ENCODE peak calls at places on chromosomes 6 and 20, in nine cellular contexts. D is left ventricle myocardium inferior; E is PC-9; N is CD8-positive, alpha-beta memory T cell; U is tibial nerve; T is upper lobe of right lung; L is CD4-positive, alpha-beta memory T cell; X is MM.1S; A is heart right ventricle. J is an unnamed sample. For H3K4me1, the result is how much of the 10 kb centered on the place peaks cover.

GRCh38 chr6:36113701-36114100 is 16.6 kb upstream of the MAPK13 start:
- DNase-seq in A (no peak), L (no peak), E (no peak), N (no peak), U (no peak), T (no peak), D (no peak), X (no peak), J (no peak)

GRCh38 chr20:3916347-3916746 is 27.2 kb downstream of the PANK2 start:
- DNase-seq in E (no peak), X (no peak), D (no peak), L (no peak), T (no peak), U (no peak), N (no peak), A (no peak), J (no peak)

GRCh38 chr20:53355790-53356189 is 237.8 kb downstream of the ZNF217 start:
- DNase-seq in D (no peak), X (no peak), L (no peak), T (no peak), U (no peak), A (no peak), E (no peak), N (no peak), J (no peak)

GRCh38 chr6:138637822-138638221 is 135.7 kb upstream of the CCDC28A start:
- DNase-seq in E (no peak), N (no peak), T (no peak), L (no peak), X (no peak), D (no peak), U (no peak), A (no peak), J (no peak)

GRCh38 chr20:47666304-47666703 is 119.0 kb downstream of the SULF2 start:
- DNase-seq in E (no peak), X (no peak), T (peak), D (no peak), A (no peak), U (no peak), N (no peak), L (no peak), J (no peak)

GRCh38 chr20:22977047-22977785 is 57.9 kb upstream of the SSTR4 start:
- DNase-seq in N (no peak), D (peak), E (no peak), A (no peak), L (no peak), X (no peak), U (peak), T (no peak), J (peak)

GRCh38 chr20:57716202-57716601 is 6.4 kb upstream of the PMEPA1 start:
- DNase-seq in A (no peak), D (no peak), E (no peak), L (no peak), U (no peak), N (no peak), X (no peak), T (no peak), J (no peak)

GRCh38 chr20:45293041-45294002 is 13.3 kb upstream of the RBPJL start:
- DNase-seq in U (peak), E (peak), N (peak), X (peak), T (peak), D (peak), A (peak), L (peak), J (peak)

GRCh38 chr6:151730496-151730870 is 77.0 kb upstream of the ESR1 start:
- DNase-seq in E (no peak), L (no peak), N (no peak), X (no peak), U (no peak), A (no peak), D (no peak), T (no peak), J (no peak)

GRCh38 chr6:105838156-105838555 is 248.0 kb upstream of the PRDM1 start:
- DNase-seq in D (no peak), L (no peak), A (no peak), E (no peak), U (no peak), T (no peak), N (no peak), X (no peak), J (no peak)

GRCh38 chr20:55415567-55416142 is 589.7 kb downstream of the CBLN4 start:
- DNase-seq in L (no peak), E (no peak), D (no peak), N (no peak), X (peak), U (no peak), T (no peak), A (no peak), J (no peak)

GRCh38 chr6:40932366-40932765 is 106.7 kb downstream of the UNC5CL start:
- DNase-seq in D (no peak), N (no peak), U (no peak), A (no peak), T (no peak), X (no peak), E (no peak), L (no peak), J (no peak)

GRCh38 chr20:31693402-31693801 is 29.3 kb downstream of the BCL2L1 start:
- DNase-seq in D (no peak), X (no peak), L (no peak), A (no peak), U (no peak), N (no peak), T (no peak), E (no peak), J (no peak)

GRCh38 chr6:57089687-57090457 is at the start of gene ZNF451:
- DNase-seq in D (peak), U (peak), A (peak), L (peak), N (peak), T (peak), X (peak), E (peak), J (peak)

GRCh38 chr20:45316150-45317080 is 8.3 kb upstream of the MATN4 start:
- DNase-seq in L (no peak), A (no peak), T (no peak), X (no peak), E (no peak), U (no peak), D (no peak), N (no peak), J (no peak)

GRCh38 chr6:158016571-158017383 is 35.1 kb downstream of the SYNJ2 start:
- DNase-seq in D (peak), T (peak), E (no peak), U (no peak), N (no peak), A (no peak), L (no peak), X (no peak), J (peak)
- H3K4me1 ChIP-seq in D (under half), T (under half), E (under half), U (under half), N (under half), A (half or more), L (under half), X (under half), J (under half)

GRCh38 chr6:167840160-167840525 is 13.4 kb downstream of the AFDN start:
- DNase-seq in A (no peak), T (no peak), E (no peak), L (no peak), D (no peak), X (no peak), N (no peak), U (no peak), J (no peak)

GRCh38 chr6:167840526-167841179 is 13.9 kb downstream of the AFDN start:
- DNase-seq in A (no peak), X (no peak), E (no peak), T (no peak), N (no peak), U (no peak), L (no peak), D (no peak), J (no peak)

GRCh38 chr6:167839755-167840154 is 13.0 kb downstream of the AFDN start:
- DNase-seq in T (no peak), D (no peak), X (no peak), L (no peak), E (no peak), N (no peak), U (no peak), A (no peak), J (no peak)

GRCh38 chr6:167838207-167838748 is 11.6 kb downstream of the AFDN start:
- DNase-seq in A (no peak), E (no peak), D (no peak), U (no peak), X (no peak), L (no peak), T (no peak), N (no peak), J (no peak)

GRCh38 chr6:167839343-167839742 is 12.6 kb downstream of the AFDN start:
- DNase-seq in T (no peak), A (no peak), U (no peak), N (no peak), L (no peak), E (no peak), X (no peak), D (no peak), J (no peak)
- H3K4me1 ChIP-seq in T (under half), A (under half), U (under half), N (under half), L (under half), E (under half), X (under half), D (half or more), J (under half)

DNA sequence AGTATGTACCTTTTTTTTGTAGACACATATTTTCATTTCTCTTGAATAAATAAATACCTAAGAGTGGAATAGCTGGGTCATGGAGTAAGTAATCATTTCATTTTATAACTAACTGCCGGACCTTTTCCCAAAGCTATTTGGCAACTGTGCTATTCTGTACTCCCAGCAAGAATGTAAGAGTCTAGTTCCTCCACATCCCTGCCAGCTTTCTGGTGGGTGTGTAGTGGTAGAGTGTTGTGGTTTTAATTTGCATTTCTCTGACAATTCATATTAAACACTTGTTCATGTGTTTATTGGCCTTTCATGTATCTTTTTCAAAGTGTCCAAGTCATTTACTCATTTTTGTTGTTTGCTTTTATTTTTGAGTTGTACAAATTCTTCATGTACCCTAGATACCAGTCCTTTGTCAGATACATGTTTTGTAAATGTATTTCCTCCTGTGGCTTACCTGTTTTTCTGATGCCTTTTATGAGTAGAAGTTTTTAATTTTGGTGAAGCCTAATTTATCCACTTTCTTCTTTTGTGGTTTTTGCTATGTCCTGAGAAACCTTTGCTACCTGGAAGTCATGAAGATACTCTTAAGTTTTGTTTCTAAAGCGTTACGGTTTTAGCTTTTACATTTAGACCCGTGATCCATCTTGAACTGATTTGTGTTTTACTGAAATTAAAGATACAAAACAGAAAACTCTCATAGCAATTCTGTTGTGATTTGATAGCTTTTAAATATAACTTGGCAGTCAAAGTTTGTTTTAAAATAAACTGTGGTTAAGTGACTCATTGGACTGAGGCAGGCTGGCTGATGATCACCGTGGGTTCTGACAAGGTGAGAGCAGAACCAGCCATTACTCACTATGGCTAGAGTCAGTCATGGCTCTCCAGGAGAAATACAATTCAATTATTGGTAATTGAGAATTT is 7.9 kb downstream of the MYLIP start:
- DNase-seq in X (no peak), A (no peak), L (peak), N (peak), E (peak), D (no peak), U (no peak), T (no peak), J (no peak)
- H3K4me1 ChIP-seq in X (under half), A (half or more), L (half or more), N (half or more), E (half or more), D (half or more), U (half or more), T (half or more), J (half or more)

DNA sequence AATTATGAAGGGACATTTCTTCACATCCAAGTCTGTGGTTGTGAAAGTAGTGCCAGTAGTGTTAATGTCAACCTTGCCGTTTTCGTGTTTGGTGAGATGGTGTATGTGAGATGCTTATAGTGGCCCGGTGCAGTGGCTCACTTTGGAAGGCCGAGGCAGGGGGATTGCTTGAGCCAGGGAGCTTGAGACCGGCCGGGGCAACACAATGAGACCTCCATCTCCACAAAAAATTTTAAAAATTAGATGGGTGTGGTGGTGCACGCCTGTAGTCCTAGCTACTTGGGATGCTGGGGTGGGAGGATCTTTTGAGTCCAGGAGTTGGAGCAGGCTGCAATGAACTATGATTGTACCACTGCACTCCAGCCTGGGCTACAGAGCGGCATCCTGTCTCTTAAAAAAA is 37.4 kb downstream of the PNLDC1 start:
- DNase-seq in A (no peak), E (no peak), U (no peak), X (no peak), L (no peak), N (no peak), D (no peak), T (no peak), J (no peak)
- H3K4me1 ChIP-seq in A (under half), E (under half), U (under half), X (under half), L (under half), N (under half), D (under half), T (under half), J (under half)

DNA sequence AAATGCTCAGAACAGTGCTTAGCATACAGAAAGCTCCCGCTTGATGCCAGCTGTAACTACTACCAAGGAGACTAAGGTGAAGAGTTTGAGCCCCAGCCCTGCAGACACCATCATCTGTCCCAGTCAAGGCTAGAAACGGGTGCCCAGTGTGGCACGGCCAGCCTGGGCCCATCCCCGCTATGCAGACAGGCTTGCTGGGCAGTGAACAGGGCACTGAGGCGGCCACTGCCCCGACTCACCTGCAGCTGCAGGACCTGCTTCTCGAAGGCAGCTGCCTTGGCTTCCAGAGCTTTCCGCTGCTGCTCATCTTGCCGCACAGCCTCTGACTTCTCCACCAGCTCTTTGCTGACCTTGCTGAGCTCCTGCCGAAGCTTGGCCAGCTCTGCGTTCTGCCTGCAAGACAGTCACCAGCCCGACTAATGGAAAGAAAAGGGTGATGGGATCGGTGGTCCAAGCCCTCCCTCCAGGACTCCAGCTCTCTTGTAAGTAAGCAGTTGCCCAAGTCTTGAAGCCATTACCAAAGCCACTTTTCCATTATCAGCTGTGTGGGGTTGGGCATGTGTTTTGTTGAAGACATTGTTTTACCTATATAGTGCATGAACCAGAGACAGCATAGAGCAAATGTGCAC is 48.7 kb downstream of the RRBP1 start:
- DNase-seq in E (no peak), N (no peak), U (no peak), D (no peak), L (no peak), X (no peak), A (no peak), T (no peak), J (no peak)
- H3K4me1 ChIP-seq in E (under half), N (under half), U (under half), D (under half), L (under half), X (under half), A (under half), T (under half), J (under half)

GRCh38 chr6:111739257-111739696 is 133.6 kb upstream of the TRAF3IP2 start:
- DNase-seq in N (no peak), U (no peak), E (no peak), D (no peak), L (no peak), T (no peak), A (peak), X (no peak), J (no peak)
- H3K4me1 ChIP-seq in N (half or more), U (half or more), E (under half), D (half or more), L (half or more), T (under half), A (half or more), X (under half), J (under half)

J was measured in sigmoid colon.